ENCODE peak calls at places on chromosomes 2 and 18, in ten cellular contexts. One of them, this sample, is unnamed.

GRCh38 chr18:74141638-74142037 is 6.0 kb downstream of the FBXO15 start:
- DNase-seq in sigmoid colon: no peak
- DNase-seq in right atrium auricular region: no peak
- DNase-seq in CD8-positive, alpha-beta T cell: no peak
- DNase-seq in upper lobe of right lung: no peak
- DNase-seq in A549: no peak
- DNase-seq in OCI-LY7: no peak
- DNase-seq in heart left ventricle: no peak
- DNase-seq in ovary: no peak
- DNase-seq in naive thymus-derived CD4-positive, alpha-beta T cell: no peak
- DNase-seq in this sample: no peak

GRCh38 chr2:160837416-160837815 is 322.8 kb upstream of the TANK start:
- DNase-seq in sigmoid colon: no peak
- DNase-seq in right atrium auricular region: no peak
- DNase-seq in CD8-positive, alpha-beta T cell: no peak
- DNase-seq in upper lobe of right lung: no peak
- DNase-seq in A549: no peak
- DNase-seq in OCI-LY7: no peak
- DNase-seq in heart left ventricle: no peak
- DNase-seq in ovary: no peak
- DNase-seq in naive thymus-derived CD4-positive, alpha-beta T cell: no peak
- DNase-seq in this sample: no peak

GRCh38 chr2:45496869-45497268 is 114.2 kb downstream of the SRBD1 start:
- DNase-seq in sigmoid colon: no peak
- DNase-seq in right atrium auricular region: no peak
- DNase-seq in CD8-positive, alpha-beta T cell: no peak
- DNase-seq in upper lobe of right lung: no peak
- DNase-seq in A549: no peak
- DNase-seq in OCI-LY7: no peak
- DNase-seq in heart left ventricle: no peak
- DNase-seq in ovary: no peak
- DNase-seq in naive thymus-derived CD4-positive, alpha-beta T cell: no peak
- DNase-seq in this sample: no peak

GRCh38 chr2:63488118-63488713 is 100.1 kb downstream of the WDPCP start:
- DNase-seq in sigmoid colon: no peak
- DNase-seq in right atrium auricular region: no peak
- DNase-seq in CD8-positive, alpha-beta T cell: no peak
- DNase-seq in upper lobe of right lung: no peak
- DNase-seq in A549: peak; percentile 48
- DNase-seq in OCI-LY7: no peak
- DNase-seq in heart left ventricle: no peak
- DNase-seq in ovary: peak; percentile 43
- DNase-seq in naive thymus-derived CD4-positive, alpha-beta T cell: no peak
- DNase-seq in this sample: no peak

GRCh38 chr18:48790869-48791635 is 159.7 kb downstream of the SMAD7 start:
- DNase-seq in sigmoid colon: peak; percentile 52
- DNase-seq in right atrium auricular region: no peak
- DNase-seq in CD8-positive, alpha-beta T cell: no peak
- DNase-seq in upper lobe of right lung: peak; percentile 58
- DNase-seq in A549: no peak
- DNase-seq in OCI-LY7: peak; percentile 32
- DNase-seq in heart left ventricle: no peak
- DNase-seq in ovary: peak; percentile 19
- DNase-seq in naive thymus-derived CD4-positive, alpha-beta T cell: no peak
- DNase-seq in this sample: no peak

GRCh38 chr2:61557386-61557785 is 19.2 kb upstream of the XPO1 start:
- DNase-seq in sigmoid colon: no peak
- DNase-seq in right atrium auricular region: no peak
- DNase-seq in CD8-positive, alpha-beta T cell: no peak
- DNase-seq in upper lobe of right lung: no peak
- DNase-seq in A549: no peak
- DNase-seq in OCI-LY7: no peak
- DNase-seq in heart left ventricle: no peak
- DNase-seq in ovary: no peak
- DNase-seq in naive thymus-derived CD4-positive, alpha-beta T cell: no peak
- DNase-seq in this sample: no peak

GRCh38 chr2:221850076-221850475 is 278.0 kb upstream of the EPHA4 start:
- DNase-seq in sigmoid colon: no peak
- DNase-seq in right atrium auricular region: no peak
- DNase-seq in CD8-positive, alpha-beta T cell: no peak
- DNase-seq in upper lobe of right lung: no peak
- DNase-seq in A549: no peak
- DNase-seq in OCI-LY7: no peak
- DNase-seq in heart left ventricle: no peak
- DNase-seq in ovary: no peak
- DNase-seq in naive thymus-derived CD4-positive, alpha-beta T cell: no peak
- DNase-seq in this sample: no peak

GRCh38 chr18:3620146-3621119 is 170.5 kb downstream of the TGIF1 start:
- DNase-seq in sigmoid colon: no peak
- DNase-seq in right atrium auricular region: no peak
- DNase-seq in CD8-positive, alpha-beta T cell: no peak
- DNase-seq in upper lobe of right lung: no peak
- DNase-seq in A549: no peak
- DNase-seq in OCI-LY7: no peak
- DNase-seq in heart left ventricle: no peak
- DNase-seq in ovary: no peak
- DNase-seq in naive thymus-derived CD4-positive, alpha-beta T cell: no peak
- DNase-seq in this sample: no peak

GRCh38 chr2:51710222-51710621 is 678.3 kb upstream of the NRXN1 start:
- DNase-seq in sigmoid colon: no peak
- DNase-seq in right atrium auricular region: no peak
- DNase-seq in CD8-positive, alpha-beta T cell: no peak
- DNase-seq in upper lobe of right lung: no peak
- DNase-seq in A549: peak; percentile 23
- DNase-seq in OCI-LY7: peak; percentile 20
- DNase-seq in heart left ventricle: no peak
- DNase-seq in ovary: no peak
- DNase-seq in naive thymus-derived CD4-positive, alpha-beta T cell: no peak
- DNase-seq in this sample: no peak

GRCh38 chr2:172228177-172228785 is 125.6 kb upstream of the DLX2 start:
- DNase-seq in sigmoid colon: no peak
- DNase-seq in right atrium auricular region: no peak
- DNase-seq in CD8-positive, alpha-beta T cell: no peak
- DNase-seq in upper lobe of right lung: no peak
- DNase-seq in A549: no peak
- DNase-seq in OCI-LY7: no peak
- DNase-seq in heart left ventricle: no peak
- DNase-seq in ovary: no peak
- DNase-seq in naive thymus-derived CD4-positive, alpha-beta T cell: no peak
- DNase-seq in this sample: peak; percentile 47

GRCh38 chr2:45649855-45650806 is 1.3 kb upstream of the PRKCE start:
- DNase-seq in sigmoid colon: peak; percentile 92
- DNase-seq in right atrium auricular region: peak; percentile 83
- DNase-seq in CD8-positive, alpha-beta T cell: peak; percentile 53
- DNase-seq in upper lobe of right lung: peak; percentile 91
- DNase-seq in A549: peak; percentile 55
- DNase-seq in OCI-LY7: peak; percentile 39
- DNase-seq in heart left ventricle: peak; percentile 87
- DNase-seq in ovary: peak; percentile 81
- DNase-seq in naive thymus-derived CD4-positive, alpha-beta T cell: peak; percentile 31
- DNase-seq in this sample: peak; percentile 75

GRCh38 chr2:127277028-127277427 is 16.9 kb downstream of the ERCC3 start:
- DNase-seq in sigmoid colon: no peak
- DNase-seq in right atrium auricular region: peak; percentile 13
- DNase-seq in CD8-positive, alpha-beta T cell: no peak
- DNase-seq in upper lobe of right lung: no peak
- DNase-seq in A549: no peak
- DNase-seq in OCI-LY7: no peak
- DNase-seq in heart left ventricle: no peak
- DNase-seq in ovary: no peak
- DNase-seq in naive thymus-derived CD4-positive, alpha-beta T cell: no peak
- DNase-seq in this sample: no peak

DNA sequence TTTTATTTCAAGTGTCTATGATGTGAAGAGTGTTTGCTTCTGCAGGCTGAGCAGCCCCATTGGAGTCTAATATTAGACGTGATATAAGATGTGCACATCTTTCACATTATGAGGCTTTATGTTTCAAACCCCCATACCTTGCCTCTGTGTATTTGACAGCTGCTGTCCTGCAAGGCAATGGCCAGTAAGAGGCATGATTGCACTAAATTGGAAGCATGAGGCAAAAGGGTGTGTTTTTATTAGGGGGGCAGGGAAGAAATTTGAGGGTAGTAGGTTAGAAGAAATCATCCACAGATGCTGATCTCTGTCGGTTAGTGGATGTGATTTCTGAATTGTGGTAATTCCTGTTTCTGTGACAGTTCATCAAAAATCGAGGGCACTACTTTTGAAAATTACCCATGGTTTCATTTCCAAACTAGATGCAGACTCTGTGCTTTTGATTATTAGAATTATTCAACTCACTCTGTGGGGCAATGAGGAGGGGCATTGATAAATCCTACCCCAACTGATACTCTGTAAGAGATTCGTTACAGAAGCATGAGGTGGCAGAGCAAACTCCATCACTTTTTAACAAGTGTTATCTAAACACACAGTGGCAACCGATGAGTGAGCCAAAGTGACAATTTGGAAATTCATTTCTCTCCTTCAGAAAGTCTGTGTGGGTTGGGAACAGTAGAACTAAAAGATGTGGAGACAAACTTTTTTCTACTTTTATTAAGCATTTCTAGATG is 452.9 kb downstream of the ARHGAP15 start:
- DNase-seq in sigmoid colon: no peak
- DNase-seq in right atrium auricular region: no peak
- DNase-seq in CD8-positive, alpha-beta T cell: no peak
- DNase-seq in upper lobe of right lung: no peak
- DNase-seq in A549: no peak
- DNase-seq in OCI-LY7: no peak
- DNase-seq in heart left ventricle: no peak
- DNase-seq in ovary: no peak
- DNase-seq in naive thymus-derived CD4-positive, alpha-beta T cell: no peak
- DNase-seq in this sample: no peak
- H3K27ac ChIP-seq in sigmoid colon: no peak overlapping the region
- H3K27ac ChIP-seq in right atrium auricular region: no peak overlapping the region
- H3K27ac ChIP-seq in CD8-positive, alpha-beta T cell: no peak overlapping the region
- H3K27ac ChIP-seq in upper lobe of right lung: no peak overlapping the region
- H3K27ac ChIP-seq in A549: no peak overlapping the region
- H3K27ac ChIP-seq in OCI-LY7: no peak overlapping the region
- H3K27ac ChIP-seq in heart left ventricle: no peak overlapping the region
- H3K27ac ChIP-seq in ovary: no peak overlapping the region
- H3K27ac ChIP-seq in naive thymus-derived CD4-positive, alpha-beta T cell: no peak overlapping the region
- H3K27ac ChIP-seq in this sample: no peak overlapping the region

GRCh38 chr2:108637304-108637669 is 82.0 kb upstream of the RANBP2 start:
- DNase-seq in sigmoid colon: no peak
- DNase-seq in right atrium auricular region: peak; percentile 79
- DNase-seq in CD8-positive, alpha-beta T cell: no peak
- DNase-seq in upper lobe of right lung: no peak
- DNase-seq in A549: peak; percentile 32
- DNase-seq in OCI-LY7: no peak
- DNase-seq in heart left ventricle: no peak
- DNase-seq in ovary: no peak
- DNase-seq in naive thymus-derived CD4-positive, alpha-beta T cell: no peak
- DNase-seq in this sample: no peak
- H3K4me1 ChIP-seq in sigmoid colon: peaks cover 59% of the 10 kb centered on the region
- H3K4me1 ChIP-seq in right atrium auricular region: peaks cover 91% of the 10 kb centered on the region
- H3K4me1 ChIP-seq in CD8-positive, alpha-beta T cell: no peaks in the 10 kb centered on the region
- H3K4me1 ChIP-seq in upper lobe of right lung: peaks cover 78% of the 10 kb centered on the region
- H3K4me1 ChIP-seq in A549: peaks cover 75% of the 10 kb centered on the region
- H3K4me1 ChIP-seq in OCI-LY7: peaks cover 45% of the 10 kb centered on the region
- H3K4me1 ChIP-seq in heart left ventricle: peaks cover 82% of the 10 kb centered on the region
- H3K4me1 ChIP-seq in ovary: peaks cover 12% of the 10 kb centered on the region
- H3K4me1 ChIP-seq in naive thymus-derived CD4-positive, alpha-beta T cell: no peaks in the 10 kb centered on the region
- H3K4me1 ChIP-seq in this sample: peaks cover 4% of the 10 kb centered on the region

GRCh38 chr2:195659114-195659513 is 2.1 kb downstream of the SLC39A10 start:
- DNase-seq in sigmoid colon: no peak
- DNase-seq in right atrium auricular region: no peak
- DNase-seq in CD8-positive, alpha-beta T cell: no peak
- DNase-seq in upper lobe of right lung: no peak
- DNase-seq in A549: peak; percentile 11
- DNase-seq in OCI-LY7: peak; percentile 61
- DNase-seq in heart left ventricle: no peak
- DNase-seq in ovary: no peak
- DNase-seq in naive thymus-derived CD4-positive, alpha-beta T cell: peak; percentile 40
- DNase-seq in this sample: no peak
- H3K27ac ChIP-seq in sigmoid colon: peak overlapping the region; percentile 100
- H3K27ac ChIP-seq in right atrium auricular region: peak overlapping the region; percentile 99
- H3K27ac ChIP-seq in CD8-positive, alpha-beta T cell: peak overlapping the region; percentile 98
- H3K27ac ChIP-seq in upper lobe of right lung: peak overlapping the region; percentile 98
- H3K27ac ChIP-seq in A549: peak overlapping the region; percentile 79
- H3K27ac ChIP-seq in OCI-LY7: peak overlapping the region; percentile 66
- H3K27ac ChIP-seq in heart left ventricle: peak overlapping the region; percentile 96
- H3K27ac ChIP-seq in ovary: no peak overlapping the region
- H3K27ac ChIP-seq in naive thymus-derived CD4-positive, alpha-beta T cell: peak overlapping the region; percentile 99
- H3K27ac ChIP-seq in this sample: peak overlapping the region; percentile 100

GRCh38 chr2:169190197-169190775 is 120.9 kb downstream of the DHRS9 start:
- DNase-seq in sigmoid colon: no peak
- DNase-seq in right atrium auricular region: no peak
- DNase-seq in CD8-positive, alpha-beta T cell: no peak
- DNase-seq in upper lobe of right lung: no peak
- DNase-seq in A549: no peak
- DNase-seq in OCI-LY7: no peak
- DNase-seq in heart left ventricle: no peak
- DNase-seq in ovary: no peak
- DNase-seq in naive thymus-derived CD4-positive, alpha-beta T cell: no peak
- DNase-seq in this sample: no peak
- H3K4me1 ChIP-seq in sigmoid colon: no peaks in the 10 kb centered on the region
- H3K4me1 ChIP-seq in right atrium auricular region: no peaks in the 10 kb centered on the region
- H3K4me1 ChIP-seq in CD8-positive, alpha-beta T cell: no peaks in the 10 kb centered on the region
- H3K4me1 ChIP-seq in upper lobe of right lung: no peaks in the 10 kb centered on the region
- H3K4me1 ChIP-seq in A549: no peaks in the 10 kb centered on the region
- H3K4me1 ChIP-seq in OCI-LY7: no peaks in the 10 kb centered on the region
- H3K4me1 ChIP-seq in heart left ventricle: no peaks in the 10 kb centered on the region
- H3K4me1 ChIP-seq in ovary: no peaks in the 10 kb centered on the region
- H3K4me1 ChIP-seq in naive thymus-derived CD4-positive, alpha-beta T cell: no peaks in the 10 kb centered on the region
- H3K4me1 ChIP-seq in this sample: no peaks in the 10 kb centered on the region

GRCh38 chr2:213105212-213105611 is 46.2 kb downstream of the IKZF2 start:
- DNase-seq in sigmoid colon: no peak
- DNase-seq in right atrium auricular region: no peak
- DNase-seq in CD8-positive, alpha-beta T cell: no peak
- DNase-seq in upper lobe of right lung: no peak
- DNase-seq in A549: no peak
- DNase-seq in OCI-LY7: no peak
- DNase-seq in heart left ventricle: no peak
- DNase-seq in ovary: no peak
- DNase-seq in naive thymus-derived CD4-positive, alpha-beta T cell: no peak
- DNase-seq in this sample: no peak

GRCh38 chr2:213101686-213102460 is 49.5 kb downstream of the IKZF2 start:
- DNase-seq in sigmoid colon: no peak
- DNase-seq in right atrium auricular region: no peak
- DNase-seq in CD8-positive, alpha-beta T cell: no peak
- DNase-seq in upper lobe of right lung: no peak
- DNase-seq in A549: no peak
- DNase-seq in OCI-LY7: no peak
- DNase-seq in heart left ventricle: no peak
- DNase-seq in ovary: no peak
- DNase-seq in naive thymus-derived CD4-positive, alpha-beta T cell: no peak
- DNase-seq in this sample: no peak

GRCh38 chr2:213101109-213101508 is 50.3 kb downstream of the IKZF2 start:
- DNase-seq in sigmoid colon: no peak
- DNase-seq in right atrium auricular region: no peak
- DNase-seq in CD8-positive, alpha-beta T cell: no peak
- DNase-seq in upper lobe of right lung: no peak
- DNase-seq in A549: no peak
- DNase-seq in OCI-LY7: no peak
- DNase-seq in heart left ventricle: no peak
- DNase-seq in ovary: no peak
- DNase-seq in naive thymus-derived CD4-positive, alpha-beta T cell: no peak
- DNase-seq in this sample: no peak

GRCh38 chr2:213104903-213105202 is 46.6 kb downstream of the IKZF2 start:
- DNase-seq in sigmoid colon: no peak
- DNase-seq in right atrium auricular region: no peak
- DNase-seq in CD8-positive, alpha-beta T cell: no peak
- DNase-seq in upper lobe of right lung: no peak
- DNase-seq in A549: no peak
- DNase-seq in OCI-LY7: no peak
- DNase-seq in heart left ventricle: no peak
- DNase-seq in ovary: no peak
- DNase-seq in naive thymus-derived CD4-positive, alpha-beta T cell: no peak
- DNase-seq in this sample: no peak

GRCh38 chr2:213104089-213104902 is 47.1 kb downstream of the IKZF2 start:
- DNase-seq in sigmoid colon: no peak
- DNase-seq in right atrium auricular region: no peak
- DNase-seq in CD8-positive, alpha-beta T cell: no peak
- DNase-seq in upper lobe of right lung: no peak
- DNase-seq in A549: no peak
- DNase-seq in OCI-LY7: no peak
- DNase-seq in heart left ventricle: no peak
- DNase-seq in ovary: no peak
- DNase-seq in naive thymus-derived CD4-positive, alpha-beta T cell: no peak
- DNase-seq in this sample: no peak
- H3K27ac ChIP-seq in sigmoid colon: no peak overlapping the region
- H3K27ac ChIP-seq in right atrium auricular region: peak overlapping the region; percentile 65
- H3K27ac ChIP-seq in CD8-positive, alpha-beta T cell: no peak overlapping the region
- H3K27ac ChIP-seq in upper lobe of right lung: no peak overlapping the region
- H3K27ac ChIP-seq in A549: no peak overlapping the region
- H3K27ac ChIP-seq in OCI-LY7: no peak overlapping the region
- H3K27ac ChIP-seq in heart left ventricle: peak overlapping the region; percentile 54
- H3K27ac ChIP-seq in ovary: no peak overlapping the region
- H3K27ac ChIP-seq in naive thymus-derived CD4-positive, alpha-beta T cell: peak overlapping the region; percentile 22
- H3K27ac ChIP-seq in this sample: no peak overlapping the region

This sample was measured in breast epithelium.